ENCODE peak calls at places on chromosomes 12 and 14, in seven cellular contexts. A is HCT116, V is uterus, Y is prostate gland, D is IMR-90, S is dorsolateral prefrontal cortex, X is suprapubic skin. F is an unnamed sample.
A peak's percentile ranks its signal among the peaks of the same experiment; 100 is the strongest.

GRCh38 chr14:86838363-86838762 is 1154.6 kb downstream of the GALC start:
- DNase-seq in S (no peak), D (no peak), X (no peak), A (no peak), V (no peak), Y (no peak), F (no peak)

GRCh38 chr12:131312793-131313545 is 359.3 kb downstream of the ADGRD1 start:
- DNase-seq in Y (no peak), S (no peak), X (no peak), V (no peak), D (no peak), A (no peak), F (no peak)

GRCh38 chr12:4881665-4882064 is 28.0 kb upstream of the KCNA1 start:
- DNase-seq in D (no peak), X (no peak), S (peak; percentile 56), A (no peak), V (no peak), Y (no peak), F (no peak)

GRCh38 chr14:67358914-67359313 is 690 bp downstream of the ATP6V1D start:
- DNase-seq in V (no peak), A (no peak), Y (no peak), S (no peak), X (no peak), D (no peak), F (no peak)

GRCh38 chr14:26204954-26205479 is 392.8 kb downstream of the NOVA1 start:
- DNase-seq in X (peak; percentile 79), A (no peak), V (peak; percentile 23), S (peak; percentile 34), D (no peak), Y (peak; percentile 8), F (no peak)

GRCh38 chr12:96195845-96196451 is 1.8 kb downstream of the ELK3 start:
- DNase-seq in V (peak; percentile 47), D (peak; percentile 74), S (no peak), Y (no peak), X (no peak), A (no peak), F (no peak)

GRCh38 chr12:101927042-101927441 is 49.7 kb downstream of the DRAM1 start:
- DNase-seq in S (no peak), V (no peak), D (peak; percentile 83), Y (no peak), A (no peak), X (no peak), F (no peak)

GRCh38 chr12:88015825-88016224 is 13.4 kb downstream of the C12orf50 start:
- DNase-seq in D (no peak), Y (no peak), X (no peak), S (no peak), V (no peak), A (no peak), F (no peak)

GRCh38 chr14:65164068-65164824 is 61.9 kb upstream of the MAX start:
- DNase-seq in D (peak; percentile 61), S (no peak), X (no peak), V (no peak), A (peak; percentile 51), Y (peak; percentile 32), F (no peak)

GRCh38 chr14:64758711-64759554 is 54.7 kb downstream of the PLEKHG3 start:
- DNase-seq in Y (no peak), S (peak; percentile 44), D (peak; percentile 97), X (no peak), A (no peak), V (peak; percentile 83), F (no peak)

GRCh38 chr12:613996-614726 is 49.1 kb downstream of the NINJ2 start:
- DNase-seq in Y (no peak), A (no peak), V (no peak), X (no peak), S (peak; percentile 36), D (no peak), F (no peak)

GRCh38 chr12:29316772-29317171 is 64.2 kb downstream of the ERGIC2 start:
- DNase-seq in D (peak; percentile 71), V (no peak), S (no peak), A (no peak), X (no peak), Y (no peak), F (peak; percentile 2)

GRCh38 chr12:113287146-113287898 is 47.6 kb downstream of the SLC8B1 start:
- DNase-seq in X (no peak), A (no peak), D (no peak), S (no peak), V (no peak), Y (no peak), F (no peak)

GRCh38 chr12:105995986-105996385 is 142.8 kb downstream of the NUAK1 start:
- DNase-seq in X (no peak), A (no peak), V (no peak), D (peak; percentile 41), S (no peak), Y (no peak), F (no peak)

GRCh38 chr12:124436366-124436765 is 131.0 kb downstream of the NCOR2 start:
- DNase-seq in D (peak; percentile 16), Y (no peak), A (no peak), V (peak; percentile 65), X (no peak), S (no peak), F (no peak)

GRCh38 chr12:130700492-130701401 is 15.4 kb downstream of the RIMBP2 start:
- DNase-seq in D (no peak), A (no peak), S (peak; percentile 2), Y (no peak), X (peak; percentile 41), V (no peak), F (no peak)

GRCh38 chr14:103510311-103511021 is 12.2 kb downstream of the CKB start:
- DNase-seq in A (no peak), Y (no peak), D (no peak), S (no peak), X (peak; percentile 69), V (peak; percentile 7), F (no peak)

GRCh38 chr12:101172316-101172715 is 37.7 kb downstream of the SLC5A8 start:
- DNase-seq in A (no peak), X (no peak), Y (no peak), D (peak; percentile 10), S (no peak), V (no peak), F (peak; percentile 45)

GRCh38 chr12:52280319-52280795 is 5.9 kb downstream of the KRT86 start:
- DNase-seq in A (peak; percentile 93), D (peak; percentile 94), V (peak; percentile 56), X (peak; percentile 82), Y (peak; percentile 88), S (no peak), F (no peak)

GRCh38 chr12:68119250-68119649 is 40.3 kb downstream of the IFNG start:
- DNase-seq in Y (no peak), V (no peak), S (no peak), D (no peak), X (no peak), A (no peak), F (no peak)

DNA sequence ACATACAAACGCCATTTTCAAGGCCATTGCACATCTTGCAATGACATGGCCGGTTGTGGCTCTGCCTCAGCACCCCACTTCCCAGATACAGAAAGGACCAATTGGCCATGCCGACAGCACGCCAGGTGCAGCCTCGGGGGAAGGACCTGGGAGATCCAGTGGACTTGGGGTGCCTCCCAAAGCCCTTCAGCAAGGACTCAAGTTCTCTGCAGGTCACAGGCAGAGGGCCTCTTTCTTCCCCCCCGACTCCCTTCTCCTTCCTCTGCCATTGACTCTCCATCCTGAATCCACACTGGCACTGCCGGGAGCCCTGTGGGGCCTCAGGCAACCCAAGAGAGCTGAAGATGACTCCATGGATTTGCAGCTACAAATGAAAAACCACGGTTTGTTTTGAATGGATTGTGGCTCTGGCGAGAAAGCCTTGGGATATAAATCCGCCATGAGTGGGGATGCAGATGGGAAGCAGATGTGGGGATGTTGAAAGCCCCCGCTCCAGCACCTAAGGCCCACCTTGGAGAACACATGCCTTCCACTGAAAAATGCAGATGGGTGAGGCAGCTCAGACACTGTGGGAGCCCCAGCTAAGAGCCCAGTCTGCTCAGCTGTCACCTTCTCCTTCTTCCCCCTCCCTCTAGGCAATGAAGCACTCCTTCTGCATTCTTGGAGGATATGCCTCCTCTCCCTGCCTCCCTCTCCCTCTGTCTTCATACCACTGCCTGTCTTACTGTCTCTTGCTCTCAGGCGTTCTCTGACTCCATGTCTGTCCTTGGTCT is 35.2 kb upstream of the LTBP2 start:
- DNase-seq in V (no peak), A (no peak), D (no peak), X (peak; percentile 62), S (no peak), Y (no peak), F (no peak)
- H3K27ac ChIP-seq in V (peak overlapping the region; percentile 8), A (no peak overlapping the region), D (no peak overlapping the region), X (no peak overlapping the region), S (no peak overlapping the region), Y (no peak overlapping the region), F (no peak overlapping the region)

DNA sequence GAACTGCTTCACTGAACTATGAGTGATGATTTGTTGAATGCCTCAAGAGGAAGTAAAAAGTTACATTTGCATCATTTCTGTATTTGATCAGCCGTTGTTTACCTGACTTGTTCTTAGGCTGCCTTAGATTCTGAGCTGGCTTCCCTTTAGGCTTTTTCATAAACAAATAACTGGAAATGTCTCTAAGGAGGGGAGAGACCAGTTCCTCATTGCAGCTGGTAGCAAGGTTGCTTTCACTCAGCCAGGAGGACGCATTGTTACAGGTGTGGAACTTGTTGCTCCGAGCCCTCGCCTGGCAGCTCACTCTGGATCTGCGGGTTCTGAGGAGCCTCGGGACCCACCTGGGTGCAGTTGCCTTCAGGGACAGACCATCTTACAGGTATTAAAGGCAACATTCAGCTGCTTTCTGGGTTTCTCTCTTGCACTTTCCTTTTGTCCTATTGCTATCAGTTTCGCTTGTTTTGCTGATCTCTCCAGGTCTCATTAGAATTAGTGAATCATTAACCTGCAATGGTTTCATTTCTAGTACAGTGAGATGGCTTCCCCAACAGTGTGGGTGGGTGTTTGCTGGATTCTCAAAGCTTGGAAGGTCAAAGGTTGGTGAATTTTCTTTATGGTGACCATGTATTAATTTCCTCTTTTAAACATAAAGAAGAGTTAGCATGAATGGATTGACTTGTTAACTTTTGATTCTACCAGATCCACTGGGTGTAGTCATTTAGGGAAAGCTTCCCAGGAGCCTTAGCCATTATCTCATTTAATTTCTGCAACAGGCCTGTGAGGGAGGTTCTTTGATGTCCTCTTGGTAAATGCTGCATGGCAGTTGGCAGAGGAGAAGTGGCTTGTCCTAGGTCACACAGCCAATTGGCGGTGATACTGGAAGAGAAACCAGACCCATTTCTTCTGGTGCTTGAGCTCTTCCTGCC is at the start of gene PLEKHG7:
- DNase-seq in S (no peak), A (no peak), D (no peak), Y (no peak), X (no peak), V (no peak), F (no peak)
- H3K4me3 ChIP-seq in S (no peak within 1 kb of the TSS), A (no peak within 1 kb of the TSS), D (no peak within 1 kb of the TSS), Y (no peak within 1 kb of the TSS), X (peak within 1 kb of the TSS; percentile 4), V (no peak within 1 kb of the TSS), F (no peak within 1 kb of the TSS)

GRCh38 chr14:22320353-22320733 is 268.7 kb downstream of the DAD1 start:
- DNase-seq in X (no peak), A (no peak), V (no peak), Y (no peak), D (no peak), S (no peak), F (no peak)
- H3K27me3 ChIP-seq in X (no peaks in the 10 kb centered on the region), A (peaks cover 50% of the 10 kb centered on the region), V (no peaks in the 10 kb centered on the region), Y (no peaks in the 10 kb centered on the region), D (peaks cover 15% of the 10 kb centered on the region), S (no peaks in the 10 kb centered on the region), F (no peaks in the 10 kb centered on the region)

DNA sequence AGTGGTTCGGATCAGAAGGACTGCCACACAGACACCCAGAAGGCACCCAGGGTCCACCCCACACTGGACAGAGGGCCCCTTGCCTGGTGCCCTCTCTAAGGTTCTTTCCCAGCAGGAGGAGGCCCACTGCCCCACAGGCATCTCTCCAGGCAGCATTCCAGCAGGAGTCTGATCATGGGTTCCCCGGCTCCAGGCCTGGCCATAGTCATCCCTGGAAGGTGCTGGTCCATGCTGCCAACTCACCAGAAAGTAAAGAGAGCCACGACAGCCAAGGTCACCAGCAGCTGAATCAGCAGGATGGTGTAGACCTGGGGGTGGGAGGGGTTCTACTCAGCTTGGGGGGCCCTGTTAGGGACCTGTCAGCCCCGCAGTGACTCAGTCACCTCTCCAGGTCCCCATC is 6.4 kb downstream of the FAIM2 start:
- DNase-seq in Y (no peak), X (no peak), D (peak; percentile 28), V (no peak), A (no peak), S (no peak), F (no peak)
- H3K27ac ChIP-seq in Y (no peak overlapping the region), X (no peak overlapping the region), D (no peak overlapping the region), V (no peak overlapping the region), A (no peak overlapping the region), S (no peak overlapping the region), F (no peak overlapping the region)